ENCODE peak calls at places on chromosomes 7 and 10, in seven cellular contexts. R, I, Z, X, M, N and C are unnamed samples.

GRCh38 chr7:231858-232246 is 39.5 kb downstream of the FAM20C start:
- DNase-seq in R (no peak), I (no peak), Z (no peak), X (no peak), M (no peak), N (no peak), C (no peak)

GRCh38 chr10:88525371-88526079 is 57.6 kb downstream of the RNLS start:
- DNase-seq in R (peak; percentile 48), I (peak; percentile 20), Z (no peak), X (no peak), M (peak; percentile 14), N (no peak), C (no peak)

GRCh38 chr7:106126170-106126938 is 14.2 kb upstream of the SYPL1 start:
- DNase-seq in R (peak; percentile 34), I (peak; percentile 21), Z (no peak), X (no peak), M (no peak), N (no peak), C (no peak)

GRCh38 chr10:109891105-109891504 is 32.2 kb downstream of the XPNPEP1 start:
- DNase-seq in R (no peak), I (no peak), Z (no peak), X (no peak), M (no peak), N (no peak), C (no peak)

GRCh38 chr7:97971120-97971989 is 18.6 kb downstream of the OCM2 start:
- DNase-seq in R (peak; percentile 51), I (no peak), Z (no peak), X (peak; percentile 53), M (no peak), N (no peak), C (no peak)

GRCh38 chr10:119449760-119450461 is 92.6 kb downstream of the RGS10 start:
- DNase-seq in R (peak; percentile 97), I (no peak), Z (no peak), X (peak; percentile 48), M (no peak), N (no peak), C (no peak)

GRCh38 chr10:58894929-58895328 is 281.5 kb upstream of the PHYHIPL start:
- DNase-seq in R (no peak), I (no peak), Z (no peak), X (no peak), M (no peak), N (no peak), C (no peak)

GRCh38 chr10:92567952-92568600 is 5.8 kb downstream of the IDE start:
- DNase-seq in R (no peak), I (no peak), Z (no peak), X (peak; percentile 55), M (no peak), N (no peak), C (no peak)

GRCh38 chr7:93315896-93316295 is 83.7 kb downstream of the VPS50 start:
- DNase-seq in R (no peak), I (no peak), Z (no peak), X (no peak), M (no peak), N (no peak), C (no peak)

GRCh38 chr7:133735222-133735621 is 391.9 kb upstream of the LRGUK start:
- DNase-seq in R (no peak), I (no peak), Z (no peak), X (no peak), M (no peak), N (no peak), C (no peak)

GRCh38 chr7:91383186-91383585 is 119.0 kb downstream of the FZD1 start:
- DNase-seq in R (no peak), I (no peak), Z (no peak), X (no peak), M (no peak), N (no peak), C (no peak)

GRCh38 chr7:126702242-126703016 is 550.3 kb downstream of the GRM8 start:
- DNase-seq in R (no peak), I (no peak), Z (no peak), X (peak; percentile 23), M (no peak), N (no peak), C (no peak)

GRCh38 chr10:87925570-87925969 is 62.1 kb downstream of the PTEN start:
- DNase-seq in R (no peak), I (peak; percentile 12), Z (peak; percentile 54), X (no peak), M (no peak), N (no peak), C (no peak)

GRCh38 chr10:113704637-113705343 is 25.1 kb downstream of the CASP7 start:
- DNase-seq in R (peak; percentile 36), I (no peak), Z (no peak), X (peak; percentile 25), M (no peak), N (no peak), C (no peak)

GRCh38 chr10:88253622-88254021 is 329.5 kb downstream of the RNLS start:
- DNase-seq in R (no peak), I (no peak), Z (no peak), X (no peak), M (no peak), N (no peak), C (no peak)

GRCh38 chr7:20229652-20230500 is 12.7 kb upstream of the MACC1 start:
- DNase-seq in R (peak; percentile 97), I (peak; percentile 51), Z (no peak), X (no peak), M (no peak), N (no peak), C (no peak)

GRCh38 chr10:72308320-72308987 is 34.7 kb downstream of the DDIT4 start:
- DNase-seq in R (peak; percentile 83), I (no peak), Z (no peak), X (no peak), M (no peak), N (no peak), C (no peak)

GRCh38 chr10:122725768-122726167 is 26.1 kb upstream of the C10orf120 start:
- DNase-seq in R (no peak), I (no peak), Z (no peak), X (no peak), M (no peak), N (no peak), C (no peak)

GRCh38 chr7:55413442-55413841 is 48.3 kb downstream of the LANCL2 start:
- DNase-seq in R (no peak), I (no peak), Z (no peak), X (no peak), M (no peak), N (no peak), C (no peak)

GRCh38 chr10:89303161-89303560 is 1.3 kb downstream of the IFIT2 start:
- DNase-seq in R (no peak), I (no peak), Z (no peak), X (no peak), M (no peak), N (no peak), C (no peak)